ENCODE peak calls at places on chromosomes 3 and 15, in five cellular contexts. One of them, this sample, is unnamed.
A peak's percentile ranks its signal among the peaks of the same experiment; 100 is the strongest.

GRCh38 chr15:74773731-74774252 is 8.1 kb upstream of the CSK start:
- DNase-seq in NCI-H1048: no peak
- DNase-seq in GM23248: peak; percentile 17
- DNase-seq in Kasumi-1: no peak
- DNase-seq in iPS-NIHi11: peak; percentile 60
- DNase-seq in this sample: no peak

GRCh38 chr15:41546846-41547786 is 3.1 kb upstream of the RPAP1 start:
- DNase-seq in NCI-H1048: no peak
- DNase-seq in GM23248: peak; percentile 85
- DNase-seq in Kasumi-1: no peak
- DNase-seq in iPS-NIHi11: no peak
- DNase-seq in this sample: no peak

GRCh38 chr3:12471228-12471627 is 13.1 kb upstream of the TSEN2 start:
- DNase-seq in NCI-H1048: no peak
- DNase-seq in GM23248: no peak
- DNase-seq in Kasumi-1: no peak
- DNase-seq in iPS-NIHi11: no peak
- DNase-seq in this sample: no peak

GRCh38 chr3:126672741-126673140 is 17.8 kb upstream of the TXNRD3 start:
- DNase-seq in NCI-H1048: no peak
- DNase-seq in GM23248: no peak
- DNase-seq in Kasumi-1: no peak
- DNase-seq in iPS-NIHi11: no peak
- DNase-seq in this sample: no peak

GRCh38 chr3:130490246-130490645 is 26.7 kb upstream of the COL6A6 start:
- DNase-seq in NCI-H1048: no peak
- DNase-seq in GM23248: peak; percentile 67
- DNase-seq in Kasumi-1: no peak
- DNase-seq in iPS-NIHi11: no peak
- DNase-seq in this sample: no peak

GRCh38 chr3:167653750-167654149 is at the start of gene WDR49:
- DNase-seq in NCI-H1048: no peak
- DNase-seq in GM23248: no peak
- DNase-seq in Kasumi-1: peak; percentile 57
- DNase-seq in iPS-NIHi11: peak; percentile 67
- DNase-seq in this sample: no peak

GRCh38 chr3:138686771-138687221 is 78.2 kb downstream of the FAIM start:
- DNase-seq in NCI-H1048: no peak
- DNase-seq in GM23248: peak; percentile 75
- DNase-seq in Kasumi-1: peak; percentile 88
- DNase-seq in iPS-NIHi11: no peak
- DNase-seq in this sample: no peak

GRCh38 chr15:94293411-94294402 is 62.3 kb downstream of the MCTP2 start:
- DNase-seq in NCI-H1048: no peak
- DNase-seq in GM23248: no peak
- DNase-seq in Kasumi-1: no peak
- DNase-seq in iPS-NIHi11: no peak
- DNase-seq in this sample: no peak

GRCh38 chr15:89492111-89492641 is 4.2 kb downstream of the RHCG start:
- DNase-seq in NCI-H1048: no peak
- DNase-seq in GM23248: peak; percentile 16
- DNase-seq in Kasumi-1: peak; percentile 8
- DNase-seq in iPS-NIHi11: peak; percentile 80
- DNase-seq in this sample: no peak